ENCODE peak calls at places on chromosomes 3 and 15, in six cellular contexts. C, N, Z, A, I and T are unnamed samples.

GRCh38 chr15:65396283-65396964 is 18.6 kb upstream of the IGDCC3 start:
- DNase-seq in C (no peak), N (no peak), Z (no peak), A (no peak), I (no peak), T (no peak)

GRCh38 chr3:23193835-23194234 is 9.3 kb upstream of the UBE2E2 start:
- DNase-seq in C (no peak), N (no peak), Z (no peak), A (no peak), I (no peak), T (no peak)

GRCh38 chr15:68769702-68770101 is 51.0 kb downstream of the ANP32A start:
- DNase-seq in C (no peak), N (no peak), Z (no peak), A (no peak), I (peak), T (no peak)

GRCh38 chr15:44726136-44726535 is 10.2 kb upstream of the TRIM69 start:
- DNase-seq in C (no peak), N (no peak), Z (peak), A (no peak), I (no peak), T (no peak)

GRCh38 chr15:63157891-63158431 is 684 bp upstream of the RPS27L start:
- DNase-seq in C (peak), N (peak), Z (peak), A (peak), I (no peak), T (no peak)

GRCh38 chr15:74857082-74857655 is 14.2 kb upstream of the ULK3 start:
- DNase-seq in C (no peak), N (no peak), Z (no peak), A (no peak), I (no peak), T (no peak)

GRCh38 chr15:44033894-44034293 is 161.2 kb downstream of the FRMD5 start:
- DNase-seq in C (peak), N (peak), Z (peak), A (no peak), I (no peak), T (no peak)

GRCh38 chr15:95760508-95760907 is 570.0 kb upstream of the NR2F2 start:
- DNase-seq in C (no peak), N (no peak), Z (no peak), A (peak), I (no peak), T (peak)

GRCh38 chr15:52183562-52184173 is 7.5 kb downstream of the GNB5 start:
- DNase-seq in C (peak), N (no peak), Z (peak), A (no peak), I (no peak), T (peak)

GRCh38 chr15:98358971-98359370 is 289.4 kb upstream of the IGF1R start:
- DNase-seq in C (no peak), N (no peak), Z (no peak), A (no peak), I (no peak), T (no peak)

GRCh38 chr3:196941846-196942225 is 492 bp downstream of the NCBP2 start:
- DNase-seq in C (no peak), N (peak), Z (no peak), A (no peak), I (no peak), T (peak)

GRCh38 chr3:130789678-130790340 is 43.2 kb upstream of the PIK3R4 start:
- DNase-seq in C (no peak), N (no peak), Z (no peak), A (no peak), I (no peak), T (no peak)

GRCh38 chr15:40245666-40246065 is 6.8 kb downstream of the PAK6 start:
- DNase-seq in C (no peak), N (peak), Z (no peak), A (peak), I (no peak), T (peak)

GRCh38 chr3:46913644-46914043 is 36.1 kb downstream of the PTH1R start:
- DNase-seq in C (no peak), N (peak), Z (peak), A (no peak), I (no peak), T (no peak)

GRCh38 chr3:11581237-11582122 is 62.2 kb downstream of the VGLL4 start:
- DNase-seq in C (no peak), N (no peak), Z (no peak), A (no peak), I (no peak), T (no peak)

GRCh38 chr3:98793971-98794370 is 30.8 kb downstream of the ST3GAL6 start:
- DNase-seq in C (no peak), N (no peak), Z (no peak), A (no peak), I (no peak), T (no peak)

GRCh38 chr15:77692614-77693013 is 59.9 kb upstream of the LINGO1 start:
- DNase-seq in C (no peak), N (no peak), Z (no peak), A (no peak), I (no peak), T (no peak)

GRCh38 chr3:100662113-100662823 is 47.0 kb upstream of the TFG start:
- DNase-seq in C (peak), N (no peak), Z (peak), A (no peak), I (no peak), T (no peak)

GRCh38 chr15:70149667-70150404 is 52.1 kb upstream of the TLE3 start:
- DNase-seq in C (peak), N (no peak), Z (peak), A (no peak), I (no peak), T (no peak)

GRCh38 chr3:129746629-129747028 is 140.2 kb upstream of the PLXND1 start:
- DNase-seq in C (no peak), N (no peak), Z (no peak), A (no peak), I (no peak), T (no peak)

GRCh38 chr3:8864570-8865350 is 95.3 kb upstream of the OXTR start:
- DNase-seq in C (no peak), N (no peak), Z (no peak), A (no peak), I (no peak), T (no peak)

GRCh38 chr15:35019401-35020327 is 31.6 kb upstream of the ZNF770 start:
- DNase-seq in C (no peak), N (no peak), Z (peak), A (peak), I (no peak), T (no peak)

GRCh38 chr15:39578851-39579486 is 1.9 kb upstream of the THBS1 start:
- DNase-seq in C (peak), N (no peak), Z (peak), A (no peak), I (no peak), T (no peak)

GRCh38 chr3:138974467-138974866 is 27.4 kb downstream of the FOXL2NB start:
- DNase-seq in C (no peak), N (no peak), Z (peak), A (no peak), I (no peak), T (no peak)

GRCh38 chr15:79953951-79954444 is 17.0 kb downstream of the BCL2A1 start:
- DNase-seq in C (no peak), N (no peak), Z (no peak), A (no peak), I (no peak), T (no peak)

GRCh38 chr3:108486910-108487309 is 23.5 kb downstream of the MYH15 start:
- DNase-seq in C (peak), N (no peak), Z (peak), A (no peak), I (no peak), T (no peak)

GRCh38 chr15:81331600-81331999 is 7.7 kb upstream of the STARD5 start:
- DNase-seq in C (no peak), N (no peak), Z (no peak), A (peak), I (peak), T (no peak)

GRCh38 chr3:194198938-194199337 is 63.0 kb downstream of the HES1 start:
- DNase-seq in C (no peak), N (no peak), Z (no peak), A (no peak), I (no peak), T (no peak)